ENCODE peak calls at places on chromosomes 12 and 14, in seven cellular contexts. K is RWPE2; F is CD8-positive, alpha-beta memory T cell; H is pancreas; A is left ventricle myocardium inferior; U is lung; O is mammary epithelial cell. D is an unnamed sample. For H3K4me1, the result is how much of the 10 kb centered on the place peaks cover.

GRCh38 chr14:53934778-53935414 is 21.7 kb downstream of the BMP4 start:
- DNase-seq in K (no peak), F (no peak), H (no peak), A (no peak), U (no peak), O (no peak), D (no peak)

GRCh38 chr12:52086366-52086765 is 6.9 kb downstream of the SMIM41 start:
- DNase-seq in K (no peak), F (no peak), H (peak), A (no peak), U (no peak), O (no peak), D (no peak)

GRCh38 chr12:69619050-69619449 is 8.3 kb upstream of the LRRC10 start:
- DNase-seq in K (no peak), F (no peak), H (no peak), A (no peak), U (no peak), O (no peak), D (no peak)

GRCh38 chr14:54653764-54654469 is 87.0 kb downstream of the SAMD4A start:
- DNase-seq in K (no peak), F (no peak), H (no peak), A (peak), U (no peak), O (peak), D (peak)

GRCh38 chr14:76498536-76498935 is 122.6 kb downstream of the ESRRB start:
- DNase-seq in K (peak), F (no peak), H (no peak), A (no peak), U (no peak), O (no peak), D (no peak)

GRCh38 chr12:27333311-27334009 is 824 bp downstream of the BMAL2 start:
- DNase-seq in K (no peak), F (peak), H (peak), A (peak), U (no peak), O (peak), D (no peak)

GRCh38 chr14:30982583-30982982 is 42.9 kb upstream of the AP4S1 start:
- DNase-seq in K (no peak), F (no peak), H (no peak), A (no peak), U (no peak), O (no peak), D (no peak)

GRCh38 chr12:111756196-111756595 is 10.5 kb upstream of the ALDH2 start:
- DNase-seq in K (no peak), F (no peak), H (no peak), A (no peak), U (no peak), O (no peak), D (no peak)

GRCh38 chr12:109020750-109021380 is at the start of gene SVOP:
- DNase-seq in K (peak), F (no peak), H (peak), A (peak), U (peak), O (peak), D (peak)

GRCh38 chr12:52796839-52797528 is 1.1 kb upstream of the KRT3 start:
- DNase-seq in K (no peak), F (no peak), H (no peak), A (no peak), U (no peak), O (no peak), D (no peak)

GRCh38 chr12:87150969-87151662 is 878.1 kb downstream of the C12orf50 start:
- DNase-seq in K (no peak), F (no peak), H (no peak), A (no peak), U (no peak), O (peak), D (no peak)

GRCh38 chr12:15050664-15051063 is 77.8 kb downstream of the PDE6H start:
- DNase-seq in K (no peak), F (no peak), H (no peak), A (no peak), U (no peak), O (peak), D (no peak)

GRCh38 chr14:77140937-77141591 is 527 bp downstream of the ZDHHC22 start:
- DNase-seq in K (no peak), F (no peak), H (peak), A (no peak), U (no peak), O (peak), D (no peak)

GRCh38 chr14:89386214-89386886 is 30.7 kb downstream of the FOXN3 start:
- DNase-seq in K (no peak), F (no peak), H (no peak), A (no peak), U (no peak), O (no peak), D (peak)

GRCh38 chr14:94474581-94475031 is 1.4 kb downstream of the SERPINA9 start:
- DNase-seq in K (peak), F (no peak), H (no peak), A (no peak), U (no peak), O (peak), D (no peak)

GRCh38 chr14:44149597-44149996 is 357.5 kb downstream of the FSCB start:
- DNase-seq in K (no peak), F (no peak), H (no peak), A (no peak), U (no peak), O (peak), D (no peak)

GRCh38 chr14:63100597-63100996 is 55.3 kb upstream of the KCNH5 start:
- DNase-seq in K (no peak), F (no peak), H (no peak), A (no peak), U (no peak), O (no peak), D (no peak)

GRCh38 chr12:44053550-44054243 is 217.8 kb downstream of the TMEM117 start:
- DNase-seq in K (no peak), F (no peak), H (no peak), A (no peak), U (no peak), O (peak), D (no peak)

GRCh38 chr12:4962539-4963486 is 53.1 kb downstream of the KCNA1 start:
- DNase-seq in K (no peak), F (no peak), H (no peak), A (no peak), U (no peak), O (no peak), D (no peak)

GRCh38 chr12:13390381-13390856 is 193.9 kb downstream of the EMP1 start:
- DNase-seq in K (peak), F (no peak), H (peak), A (peak), U (peak), O (peak), D (peak)

GRCh38 chr14:20436363-20436755 is 393 bp upstream of the KLHL33 start:
- DNase-seq in K (peak), F (no peak), H (no peak), A (no peak), U (no peak), O (no peak), D (no peak)

GRCh38 chr14:103096387-103096786 is 1.9 kb downstream of the EXOC3L4 start:
- DNase-seq in K (no peak), F (no peak), H (no peak), A (no peak), U (no peak), O (no peak), D (no peak)
- H3K27ac ChIP-seq in K (no peak), F (no peak), H (no peak), A (no peak), U (no peak), O (no peak), D (no peak)

DNA sequence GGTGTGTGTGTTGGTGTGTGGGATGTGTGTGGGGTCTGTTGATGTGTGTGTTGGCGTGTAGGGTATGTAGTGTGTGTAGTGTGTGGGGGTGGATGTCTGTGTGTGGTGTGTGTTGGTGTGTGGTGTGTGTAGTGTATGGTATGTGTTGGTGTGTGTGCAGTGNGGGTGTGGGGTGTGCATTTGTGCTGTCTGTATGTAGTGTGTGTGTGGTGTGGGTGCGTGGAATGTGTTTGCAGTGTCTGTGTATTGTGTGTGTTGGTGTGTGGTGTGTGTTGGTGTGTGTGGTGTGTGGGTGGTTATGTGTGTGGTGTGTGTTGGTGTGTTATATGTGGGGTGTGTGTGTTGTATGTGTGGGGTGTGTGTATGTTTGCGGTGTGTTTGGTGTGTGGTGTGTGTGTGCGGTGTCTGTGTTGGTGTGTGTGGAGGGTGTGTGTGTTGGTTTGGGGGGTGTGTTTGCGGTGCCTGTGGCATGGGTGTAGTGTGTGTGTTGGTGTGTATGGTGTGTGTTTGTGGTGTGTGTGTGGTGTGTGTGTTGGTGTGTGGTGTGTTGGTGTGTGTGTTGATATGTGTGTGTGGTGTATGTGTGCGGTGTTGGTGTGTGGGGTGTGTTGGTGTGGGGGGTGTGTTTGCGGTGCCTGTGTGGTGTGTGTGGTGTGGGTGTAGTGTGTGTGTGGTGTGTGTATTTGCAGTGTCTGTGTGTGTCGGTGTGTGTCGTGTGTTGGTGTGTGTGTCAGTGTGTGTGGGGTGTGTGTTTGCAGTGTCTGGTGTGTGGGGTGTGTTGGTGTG is 14.7 kb downstream of the MLXIP start:
- DNase-seq in K (no peak), F (no peak), H (peak), A (no peak), U (no peak), O (no peak), D (no peak)
- H3K4me1 ChIP-seq in K (under half), F (half or more), H (half or more), A (half or more), U (under half), O (under half), D (under half)

DNA sequence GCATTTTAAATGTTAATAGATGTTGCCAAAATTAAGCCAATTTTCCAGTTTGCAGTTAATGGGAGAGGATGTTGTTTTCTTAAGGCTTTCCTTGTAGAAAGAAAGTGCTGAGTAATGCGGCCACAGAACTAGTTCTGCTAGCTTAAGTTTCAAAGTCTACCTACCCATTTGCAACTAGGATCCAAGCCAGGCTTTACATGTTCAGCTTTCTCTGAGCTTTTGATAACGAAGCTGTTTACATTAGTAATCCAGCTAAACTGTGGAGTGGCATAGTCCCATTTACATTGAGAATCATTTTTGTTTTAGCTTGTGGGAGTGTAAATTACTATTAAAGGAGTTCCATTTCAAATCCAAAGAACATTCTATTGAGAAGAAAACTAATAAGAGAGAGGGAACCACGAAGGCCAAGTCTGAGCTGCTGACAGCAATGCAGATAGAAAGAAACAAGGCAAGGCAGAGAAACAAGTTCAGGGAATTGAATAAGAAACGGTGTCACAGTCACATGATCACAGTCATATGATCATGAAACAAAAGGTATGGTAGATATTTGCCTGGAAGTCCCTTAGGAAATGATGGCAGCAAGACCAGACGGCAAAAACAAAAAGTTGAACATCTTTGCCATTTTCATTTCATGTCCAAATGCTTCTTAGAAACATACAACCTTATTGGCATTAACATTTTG is 274.9 kb downstream of the PAWR start:
- DNase-seq in K (no peak), F (no peak), H (no peak), A (no peak), U (no peak), O (peak), D (no peak)
- H3K4me3 ChIP-seq in K (no peak), F (no peak), H (no peak), A (no peak), U (no peak), O (no peak), D (no peak)

DNA sequence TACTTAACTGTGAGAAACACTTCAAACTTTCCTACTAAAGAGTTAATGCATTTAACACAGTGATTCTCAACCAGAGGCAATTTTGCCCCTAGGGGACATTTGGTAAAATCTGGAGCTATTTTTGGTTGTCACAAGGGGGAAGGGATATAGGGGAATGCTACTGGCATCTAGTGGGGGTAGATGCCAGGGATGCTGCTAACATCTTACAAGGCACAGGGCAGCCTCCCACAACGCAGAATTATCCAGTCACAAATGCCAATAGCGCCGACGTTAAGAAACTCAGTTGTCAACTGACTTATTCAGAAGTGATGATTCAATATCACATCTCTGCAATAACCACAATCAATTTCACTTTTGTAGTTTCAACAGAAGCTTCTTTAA is 2.0 kb downstream of the EEA1 start:
- DNase-seq in K (no peak), F (peak), H (no peak), A (no peak), U (no peak), O (peak), D (no peak)
- H3K27ac ChIP-seq in K (peak), F (no peak), H (peak), A (peak), U (no peak), O (peak), D (peak)

GRCh38 chr14:81986005-81986404 is 452.4 kb upstream of the SEL1L start:
- DNase-seq in K (no peak), F (no peak), H (no peak), A (no peak), U (no peak), O (no peak), D (no peak)
- H3K4me1 ChIP-seq in K (under half), F (under half), H (under half), A (under half), U (under half), O (under half), D (under half)

GRCh38 chr14:90851327-90852036 is 35.3 kb upstream of the TTC7B start:
- DNase-seq in K (no peak), F (no peak), H (no peak), A (no peak), U (no peak), O (no peak), D (no peak)

GRCh38 chr14:90848944-90849731 is 32.9 kb upstream of the TTC7B start:
- DNase-seq in K (no peak), F (no peak), H (no peak), A (no peak), U (no peak), O (no peak), D (no peak)

GRCh38 chr14:90853116-90853515 is 36.9 kb upstream of the TTC7B start:
- DNase-seq in K (no peak), F (no peak), H (no peak), A (no peak), U (no peak), O (no peak), D (no peak)

GRCh38 chr14:90849787-90850444 is 33.7 kb upstream of the TTC7B start:
- DNase-seq in K (no peak), F (no peak), H (no peak), A (no peak), U (no peak), O (no peak), D (no peak)

GRCh38 chr14:90850487-90850886 is 34.3 kb upstream of the TTC7B start:
- DNase-seq in K (peak), F (no peak), H (no peak), A (no peak), U (no peak), O (peak), D (no peak)
- H3K4me3 ChIP-seq in K (no peak), F (no peak), H (no peak), A (peak), U (no peak), O (no peak), D (no peak)

GRCh38 chr12:65905941-65906471 is 81.7 kb downstream of the HMGA2 start:
- DNase-seq in K (no peak), F (no peak), H (no peak), A (no peak), U (no peak), O (no peak), D (no peak)
- H3K27ac ChIP-seq in K (no peak), F (no peak), H (no peak), A (no peak), U (no peak), O (no peak), D (no peak)

DNA sequence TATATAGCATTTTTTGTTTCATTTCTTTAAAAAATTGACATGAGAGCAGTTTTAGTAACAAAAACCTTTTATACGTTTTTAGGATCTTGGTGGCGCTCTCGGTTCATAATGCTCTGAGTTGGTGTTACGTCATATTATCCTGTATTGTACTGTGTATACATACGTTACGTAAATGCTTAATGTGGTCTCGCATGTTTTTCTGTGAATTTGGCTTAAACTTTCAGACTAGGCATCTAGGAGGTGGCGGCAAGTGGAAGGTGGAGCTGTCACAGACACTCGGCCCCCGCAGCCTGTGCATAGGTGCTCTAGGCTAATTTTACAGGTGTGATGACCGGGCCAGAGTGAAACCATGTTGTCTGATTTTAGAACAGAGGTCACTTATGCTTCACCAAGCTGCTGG is 60.0 kb downstream of the PPP2R5C start:
- DNase-seq in K (no peak), F (peak), H (no peak), A (no peak), U (no peak), O (no peak), D (no peak)
- H3K4me1 ChIP-seq in K (under half), F (half or more), H (under half), A (half or more), U (under half), O (under half), D (under half)

D was measured in right atrium auricular region.